ENCODE peak calls at places on chromosomes 12 and 14, in four cellular contexts. One of them, this sample, is unnamed.

GRCh38 chr14:98890556-98891340 is 381.2 kb downstream of the BCL11B start:
- DNase-seq in upper lobe of left lung: no peak
- DNase-seq in GM12878: no peak
- DNase-seq in IMR-90: no peak
- DNase-seq in this sample: no peak

GRCh38 chr12:6943719-6944380 is at the start of the genes C12orf57 and RNU7-1:
- DNase-seq in IMR-90: peak; percentile 89
- DNase-seq in upper lobe of left lung: peak; percentile 74
- DNase-seq in GM12878: peak; percentile 93
- DNase-seq in this sample: peak; percentile 88

GRCh38 chr14:28375295-28375694 is 391.3 kb upstream of the FOXG1 start:
- DNase-seq in GM12878: no peak
- DNase-seq in upper lobe of left lung: peak; percentile 25
- DNase-seq in IMR-90: no peak
- DNase-seq in this sample: no peak

GRCh38 chr12:43847427-43847826 is 11.5 kb downstream of the TMEM117 start:
- DNase-seq in IMR-90: peak; percentile 41
- DNase-seq in upper lobe of left lung: no peak
- DNase-seq in GM12878: no peak
- DNase-seq in this sample: no peak

GRCh38 chr12:96045566-96045965 is 10.2 kb upstream of the LTA4H start:
- DNase-seq in IMR-90: no peak
- DNase-seq in upper lobe of left lung: peak; percentile 45
- DNase-seq in GM12878: no peak
- DNase-seq in this sample: no peak

GRCh38 chr14:92880851-92881250 is 42.1 kb upstream of the CHGA start:
- DNase-seq in IMR-90: peak; percentile 2
- DNase-seq in upper lobe of left lung: no peak
- DNase-seq in GM12878: no peak
- DNase-seq in this sample: no peak

GRCh38 chr12:62520361-62520760 is 53.7 kb downstream of the MON2 start:
- DNase-seq in IMR-90: no peak
- DNase-seq in upper lobe of left lung: no peak
- DNase-seq in GM12878: no peak
- DNase-seq in this sample: no peak

GRCh38 chr14:103904493-103905107 is 23.7 kb upstream of the TDRD9 start:
- DNase-seq in IMR-90: peak; percentile 15
- DNase-seq in GM12878: no peak
- DNase-seq in upper lobe of left lung: no peak
- DNase-seq in this sample: no peak

GRCh38 chr12:75658286-75658685 is 146.9 kb upstream of the KRR1 start:
- DNase-seq in GM12878: no peak
- DNase-seq in IMR-90: no peak
- DNase-seq in upper lobe of left lung: no peak
- DNase-seq in this sample: no peak

GRCh38 chr12:43551271-43551970 is 582 bp downstream of the ADAMTS20 start:
- DNase-seq in IMR-90: no peak
- DNase-seq in upper lobe of left lung: no peak
- DNase-seq in GM12878: no peak
- DNase-seq in this sample: no peak

GRCh38 chr12:78928200-78929074 is 63.9 kb downstream of the SYT1 start:
- DNase-seq in upper lobe of left lung: no peak
- DNase-seq in IMR-90: peak; percentile 93
- DNase-seq in GM12878: no peak
- DNase-seq in this sample: no peak

GRCh38 chr14:75303415-75303814 is 24.8 kb downstream of the FOS start:
- DNase-seq in GM12878: no peak
- DNase-seq in upper lobe of left lung: peak; percentile 85
- DNase-seq in IMR-90: peak; percentile 72
- DNase-seq in this sample: no peak

GRCh38 chr12:130070017-130070653 is 92.1 kb upstream of the FZD10 start:
- DNase-seq in upper lobe of left lung: no peak
- DNase-seq in GM12878: no peak
- DNase-seq in IMR-90: no peak
- DNase-seq in this sample: no peak

GRCh38 chr14:22428681-22429315 is 160.2 kb downstream of the DAD1 start:
- DNase-seq in IMR-90: peak; percentile 22
- DNase-seq in upper lobe of left lung: peak; percentile 32
- DNase-seq in GM12878: no peak
- DNase-seq in this sample: no peak

GRCh38 chr14:94485944-94486841 is 10.2 kb upstream of the SERPINA9 start:
- DNase-seq in GM12878: no peak
- DNase-seq in upper lobe of left lung: peak; percentile 61
- DNase-seq in IMR-90: peak; percentile 46
- DNase-seq in this sample: no peak

GRCh38 chr12:82174383-82174782 is 183.8 kb downstream of the CCDC59 start:
- DNase-seq in IMR-90: no peak
- DNase-seq in GM12878: no peak
- DNase-seq in upper lobe of left lung: no peak
- DNase-seq in this sample: no peak

GRCh38 chr14:104557766-104558165 is 21.8 kb upstream of the C14orf180 start:
- DNase-seq in IMR-90: no peak
- DNase-seq in GM12878: no peak
- DNase-seq in upper lobe of left lung: no peak
- DNase-seq in this sample: no peak

GRCh38 chr12:76764856-76765255 is 941 bp downstream of the ZDHHC17 start:
- DNase-seq in GM12878: no peak
- DNase-seq in IMR-90: peak; percentile 28
- DNase-seq in upper lobe of left lung: no peak
- DNase-seq in this sample: no peak

GRCh38 chr12:103858953-103859601 is 18.0 kb upstream of the NT5DC3 start:
- DNase-seq in IMR-90: peak; percentile 98
- DNase-seq in GM12878: no peak
- DNase-seq in upper lobe of left lung: peak; percentile 65
- DNase-seq in this sample: peak; percentile 92

GRCh38 chr14:54606178-54606577 is 39.2 kb downstream of the SAMD4A start:
- DNase-seq in upper lobe of left lung: no peak
- DNase-seq in GM12878: no peak
- DNase-seq in IMR-90: no peak
- DNase-seq in this sample: no peak

GRCh38 chr12:102059343-102059742 is 2.4 kb downstream of the WASHC3 start:
- DNase-seq in IMR-90: no peak
- DNase-seq in upper lobe of left lung: no peak
- DNase-seq in GM12878: no peak
- DNase-seq in this sample: no peak

GRCh38 chr12:50988051-50988450 is 35.7 kb downstream of the HIGD1C start:
- DNase-seq in IMR-90: peak; percentile 64
- DNase-seq in upper lobe of left lung: no peak
- DNase-seq in GM12878: no peak
- DNase-seq in this sample: no peak

GRCh38 chr12:89470741-89471504 is 53.7 kb downstream of the GALNT4 start:
- DNase-seq in IMR-90: peak; percentile 68
- DNase-seq in upper lobe of left lung: no peak
- DNase-seq in GM12878: no peak
- DNase-seq in this sample: no peak

GRCh38 chr12:122064780-122065588 is 13.6 kb upstream of the MLXIP start:
- DNase-seq in GM12878: no peak
- DNase-seq in upper lobe of left lung: no peak
- DNase-seq in IMR-90: peak; percentile 86
- DNase-seq in this sample: no peak

GRCh38 chr14:105917933-105918436 is 391.6 kb downstream of the TMEM121 start:
- DNase-seq in IMR-90: no peak
- DNase-seq in GM12878: no peak
- DNase-seq in upper lobe of left lung: no peak
- DNase-seq in this sample: no peak

GRCh38 chr12:127629066-127629820 is 637.7 kb upstream of the TMEM132C start:
- DNase-seq in GM12878: no peak
- DNase-seq in IMR-90: peak; percentile 15
- DNase-seq in upper lobe of left lung: no peak
- DNase-seq in this sample: no peak

GRCh38 chr12:30822385-30823139 is 67.8 kb upstream of the CAPRIN2 start:
- DNase-seq in upper lobe of left lung: peak; percentile 82
- DNase-seq in GM12878: no peak
- DNase-seq in IMR-90: peak; percentile 10
- DNase-seq in this sample: peak; percentile 78

GRCh38 chr12:30824311-30824710 is 69.6 kb upstream of the CAPRIN2 start:
- DNase-seq in IMR-90: no peak
- DNase-seq in GM12878: no peak
- DNase-seq in upper lobe of left lung: no peak
- DNase-seq in this sample: no peak

GRCh38 chr12:30823764-30824163 is 69.0 kb upstream of the CAPRIN2 start:
- DNase-seq in IMR-90: no peak
- DNase-seq in GM12878: no peak
- DNase-seq in upper lobe of left lung: no peak
- DNase-seq in this sample: no peak

GRCh38 chr12:30825341-30825740 is 70.6 kb upstream of the CAPRIN2 start:
- DNase-seq in GM12878: no peak
- DNase-seq in upper lobe of left lung: no peak
- DNase-seq in IMR-90: no peak
- DNase-seq in this sample: no peak

GRCh38 chr12:30823140-30823669 is 68.5 kb upstream of the CAPRIN2 start:
- DNase-seq in GM12878: no peak
- DNase-seq in IMR-90: no peak
- DNase-seq in upper lobe of left lung: peak; percentile 49
- DNase-seq in this sample: no peak
- H3K27ac ChIP-seq in GM12878: no peak overlapping the region
- H3K27ac ChIP-seq in IMR-90: no peak overlapping the region
- H3K27ac ChIP-seq in upper lobe of left lung: peak overlapping the region; percentile 77
- H3K27ac ChIP-seq in this sample: peak overlapping the region; percentile 57

DNA sequence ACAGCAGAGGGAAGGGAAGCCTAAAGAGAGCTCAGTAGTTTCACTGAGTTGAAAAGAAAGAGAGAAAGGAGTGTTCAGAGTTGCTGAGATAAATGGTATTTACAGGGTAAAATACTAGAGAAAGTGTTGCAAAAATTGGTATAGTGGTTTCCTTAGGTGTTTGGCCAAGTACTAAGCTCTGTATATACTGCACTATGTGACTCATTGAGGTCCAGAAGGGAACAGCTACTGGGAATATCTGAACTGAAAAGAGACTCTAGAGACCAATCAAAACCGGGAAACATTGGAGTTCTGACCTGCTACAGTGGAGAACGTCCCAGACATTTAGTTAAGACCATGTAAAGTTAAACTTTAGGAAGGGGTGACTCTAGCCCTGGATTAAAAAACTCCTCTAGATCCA is 42.7 kb upstream of the ALX1 start:
- DNase-seq in upper lobe of left lung: no peak
- DNase-seq in IMR-90: no peak
- DNase-seq in GM12878: no peak
- DNase-seq in this sample: no peak
- TF ChIP-seq CTCF in upper lobe of left lung: no peak
- TF ChIP-seq CTCF in IMR-90: no peak
- TF ChIP-seq CTCF in GM12878: no peak
- TF ChIP-seq CTCF in this sample: no peak

GRCh38 chr12:1809606-1810140 is 10.7 kb upstream of the LRTM2 start:
- DNase-seq in IMR-90: no peak
- DNase-seq in GM12878: no peak
- DNase-seq in upper lobe of left lung: no peak
- DNase-seq in this sample: no peak
- H3K4me3 ChIP-seq in IMR-90: no peak overlapping the region
- H3K4me3 ChIP-seq in GM12878: no peak overlapping the region
- H3K4me3 ChIP-seq in upper lobe of left lung: no peak overlapping the region
- H3K4me3 ChIP-seq in this sample: no peak overlapping the region

GRCh38 chr12:13817131-13817530 is 164.3 kb downstream of the GRIN2B start:
- DNase-seq in upper lobe of left lung: no peak
- DNase-seq in GM12878: no peak
- DNase-seq in IMR-90: no peak
- DNase-seq in this sample: no peak
- H3K27ac ChIP-seq in upper lobe of left lung: no peak overlapping the region
- H3K27ac ChIP-seq in GM12878: no peak overlapping the region
- H3K27ac ChIP-seq in IMR-90: no peak overlapping the region
- H3K27ac ChIP-seq in this sample: no peak overlapping the region

GRCh38 chr12:70724444-70724843 is 87.2 kb upstream of the PTPRB start:
- DNase-seq in IMR-90: peak; percentile 1
- DNase-seq in upper lobe of left lung: no peak
- DNase-seq in GM12878: no peak
- DNase-seq in this sample: no peak
- TF ChIP-seq CTCF in IMR-90: peak; percentile 14
- TF ChIP-seq CTCF in upper lobe of left lung: no peak
- TF ChIP-seq CTCF in GM12878: peak; percentile 30
- TF ChIP-seq CTCF in this sample: no peak

GRCh38 chr12:119179335-119180021 is 747 bp downstream of the HSPB8 start:
- DNase-seq in GM12878: no peak
- DNase-seq in IMR-90: peak; percentile 70
- DNase-seq in upper lobe of left lung: peak; percentile 81
- DNase-seq in this sample: no peak
- H3K4me3 ChIP-seq in GM12878: no peak overlapping the region
- H3K4me3 ChIP-seq in IMR-90: peak overlapping the region; percentile 39
- H3K4me3 ChIP-seq in upper lobe of left lung: peak overlapping the region; percentile 55
- H3K4me3 ChIP-seq in this sample: peak overlapping the region; percentile 80

GRCh38 chr12:9113987-9114309 is 1.8 kb downstream of the A2M start:
- DNase-seq in upper lobe of left lung: no peak
- DNase-seq in IMR-90: no peak
- DNase-seq in GM12878: no peak
- DNase-seq in this sample: no peak
- H3K27ac ChIP-seq in upper lobe of left lung: peak overlapping the region; percentile 18
- H3K27ac ChIP-seq in IMR-90: peak overlapping the region; percentile 22
- H3K27ac ChIP-seq in GM12878: no peak overlapping the region
- H3K27ac ChIP-seq in this sample: no peak overlapping the region

GRCh38 chr12:14930299-14930698 is 8.0 kb downstream of the ERP27 start:
- DNase-seq in IMR-90: peak; percentile 27
- DNase-seq in GM12878: no peak
- DNase-seq in upper lobe of left lung: no peak
- DNase-seq in this sample: no peak
- TF ChIP-seq CTCF in IMR-90: peak; percentile 35
- TF ChIP-seq CTCF in GM12878: no peak
- TF ChIP-seq CTCF in upper lobe of left lung: no peak
- TF ChIP-seq CTCF in this sample: no peak

DNA sequence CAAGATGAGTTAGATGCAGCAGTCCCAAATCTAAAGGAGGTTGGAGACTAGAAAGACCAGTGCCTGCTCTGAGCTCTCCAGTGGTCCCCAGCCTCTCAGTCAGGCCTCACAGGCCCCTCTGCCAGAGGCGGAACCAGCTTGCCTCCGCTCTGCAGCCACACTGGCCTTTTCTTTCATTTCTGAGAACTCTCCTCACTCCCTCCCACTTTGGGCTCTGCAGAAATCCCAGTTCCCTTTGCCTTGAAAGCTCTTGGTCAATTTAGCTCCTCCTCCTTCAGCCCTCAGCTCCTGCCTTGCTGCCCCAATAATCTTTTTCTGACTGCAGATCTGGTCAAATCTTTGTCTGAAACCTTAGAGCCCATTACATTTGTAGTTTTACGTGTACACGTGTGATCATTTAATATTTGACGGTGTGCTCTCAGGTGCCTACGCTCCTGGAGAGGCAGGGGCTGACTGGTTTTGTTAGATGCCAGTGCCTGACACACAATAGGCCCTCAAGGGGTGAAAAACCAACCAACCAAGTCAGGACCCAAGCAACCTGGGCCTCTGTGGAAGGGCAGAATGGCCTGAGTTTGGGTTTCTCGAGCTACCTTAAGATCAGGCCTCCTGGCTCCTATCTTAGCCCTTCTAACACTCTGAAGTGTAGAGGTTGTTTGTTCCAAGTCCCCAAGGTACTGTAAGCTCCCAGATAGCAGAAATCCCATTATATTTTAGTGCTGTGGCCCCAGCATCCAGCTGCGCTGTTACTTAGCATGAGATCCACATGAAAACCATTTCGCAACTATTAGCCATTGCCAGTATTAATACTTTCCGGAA is 1.1 kb upstream of the NUDT4 start:
- DNase-seq in IMR-90: peak; percentile 60
- DNase-seq in upper lobe of left lung: peak; percentile 68
- DNase-seq in GM12878: no peak
- DNase-seq in this sample: peak; percentile 80
- H3K4me3 ChIP-seq in IMR-90: peak overlapping the region; percentile 70
- H3K4me3 ChIP-seq in upper lobe of left lung: peak overlapping the region; percentile 81
- H3K4me3 ChIP-seq in GM12878: peak overlapping the region; percentile 69
- H3K4me3 ChIP-seq in this sample: peak overlapping the region; percentile 79